ENCODE peak calls at places on chromosomes 2 and 18, in nine cellular contexts. E is GM04504; F is left cardiac atrium; N is effector memory CD8-positive, alpha-beta T cell; V is neural crest cell; J is right cardiac atrium; B is caudate nucleus; T is ELR; Z is activated T-cell treated with anti-CD3 and anti-CD28 coated beads for 24 hours. P is an unnamed sample.

GRCh38 chr18:26655614-26656400 is 107.5 kb upstream of the KCTD1 start:
- DNase-seq in E (no peak), F (peak; percentile 64), N (no peak), V (peak; percentile 56), J (peak; percentile 86), B (no peak), T (peak; percentile 61), Z (no peak), P (peak; percentile 76)

GRCh38 chr2:9782197-9782719 is 61.0 kb upstream of the TAF1B start:
- DNase-seq in E (no peak), F (no peak), N (peak; percentile 63), V (no peak), J (peak; percentile 49), B (no peak), T (peak; percentile 20), Z (peak; percentile 66), P (peak; percentile 32)

GRCh38 chr2:240567872-240568677 is at the start of gene RNPEPL1:
- DNase-seq in E (no peak), F (peak; percentile 50), N (peak; percentile 50), V (peak; percentile 35), J (no peak), B (no peak), T (peak; percentile 55), Z (no peak), P (peak; percentile 63)

GRCh38 chr2:217523246-217523645 is 479.5 kb downstream of the TNS1 start:
- DNase-seq in E (no peak), F (peak; percentile 62), N (no peak), V (no peak), J (peak; percentile 93), B (no peak), T (no peak), Z (no peak), P (peak; percentile 80)

GRCh38 chr2:25698752-25699151 is 25.4 kb upstream of the DTNB start:
- DNase-seq in E (no peak), F (no peak), N (no peak), V (no peak), J (no peak), B (no peak), T (peak; percentile 44), Z (no peak), P (no peak)

GRCh38 chr2:113173563-113174368 is at the start of gene PSD4:
- DNase-seq in E (no peak), F (peak; percentile 68), N (peak; percentile 80), V (no peak), J (peak; percentile 85), B (no peak), T (no peak), Z (peak; percentile 84), P (peak; percentile 83)

GRCh38 chr18:46275370-46275769 is 171.2 kb downstream of the HAUS1 start:
- DNase-seq in E (no peak), F (no peak), N (no peak), V (no peak), J (no peak), B (no peak), T (no peak), Z (no peak), P (no peak)

GRCh38 chr2:177332041-177332991 is 60.3 kb upstream of the AGPS start:
- DNase-seq in E (peak; percentile 65), F (peak; percentile 41), N (peak; percentile 35), V (peak; percentile 53), J (peak; percentile 71), B (no peak), T (peak; percentile 77), Z (peak; percentile 31), P (peak; percentile 49)

GRCh38 chr18:28065793-28066186 is 111.1 kb downstream of the CDH2 start:
- DNase-seq in E (no peak), F (no peak), N (no peak), V (no peak), J (no peak), B (no peak), T (no peak), Z (no peak), P (no peak)

GRCh38 chr2:222448806-222449205 is 24.5 kb downstream of the SGPP2 start:
- DNase-seq in E (peak; percentile 92), F (peak; percentile 23), N (no peak), V (no peak), J (peak; percentile 57), B (no peak), T (peak; percentile 18), Z (no peak), P (peak; percentile 51)

GRCh38 chr18:22385718-22386117 is 32.0 kb downstream of the CTAGE1 start:
- DNase-seq in E (peak; percentile 64), F (no peak), N (no peak), V (no peak), J (no peak), B (no peak), T (peak; percentile 78), Z (no peak), P (no peak)

GRCh38 chr18:23690505-23691068 is 1.3 kb downstream of the LAMA3 start:
- DNase-seq in E (no peak), F (no peak), N (no peak), V (no peak), J (no peak), B (no peak), T (peak; percentile 12), Z (no peak), P (no peak)

GRCh38 chr18:23102498-23103260 is 32.6 kb upstream of the CABLES1 start:
- DNase-seq in E (no peak), F (no peak), N (no peak), V (no peak), J (no peak), B (no peak), T (no peak), Z (no peak), P (no peak)

GRCh38 chr2:223969856-223970255 is 12.6 kb downstream of the MRPL44 start:
- DNase-seq in E (no peak), F (no peak), N (no peak), V (no peak), J (no peak), B (no peak), T (peak; percentile 61), Z (no peak), P (no peak)

GRCh38 chr2:98708396-98709186 is 22.3 kb downstream of the MGAT4A start:
- DNase-seq in E (no peak), F (no peak), N (no peak), V (no peak), J (no peak), B (no peak), T (no peak), Z (no peak), P (no peak)

GRCh38 chr2:97745474-97746172 is 32.2 kb downstream of the ZAP70 start:
- DNase-seq in E (no peak), F (no peak), N (peak; percentile 54), V (no peak), J (no peak), B (no peak), T (no peak), Z (peak; percentile 46), P (no peak)

GRCh38 chr2:237968048-237968862 is 1.4 kb downstream of the UBE2F start:
- DNase-seq in E (peak; percentile 57), F (peak; percentile 47), N (no peak), V (no peak), J (peak; percentile 64), B (no peak), T (peak; percentile 23), Z (peak; percentile 38), P (no peak)

GRCh38 chr18:32368170-32368569 is 102.5 kb downstream of the GAREM1 start:
- DNase-seq in E (no peak), F (no peak), N (no peak), V (no peak), J (no peak), B (no peak), T (no peak), Z (no peak), P (no peak)

GRCh38 chr2:11550302-11550701 is 16.5 kb downstream of the GREB1 start:
- DNase-seq in E (no peak), F (no peak), N (no peak), V (no peak), J (no peak), B (no peak), T (no peak), Z (no peak), P (no peak)

GRCh38 chr2:75221872-75222271 is 22.6 kb upstream of the TACR1 start:
- DNase-seq in E (peak; percentile 38), F (no peak), N (no peak), V (no peak), J (no peak), B (no peak), T (peak; percentile 91), Z (no peak), P (no peak)

GRCh38 chr2:43609304-43609883 is 13.6 kb upstream of the THADA start:
- DNase-seq in E (peak; percentile 18), F (no peak), N (peak; percentile 28), V (peak; percentile 33), J (no peak), B (no peak), T (peak; percentile 72), Z (peak; percentile 16), P (no peak)

GRCh38 chr2:169776483-169776802 is 22.2 kb upstream of the SSB start:
- DNase-seq in E (no peak), F (no peak), N (no peak), V (no peak), J (no peak), B (no peak), T (no peak), Z (no peak), P (no peak)

GRCh38 chr2:205267323-205267722 is 415.0 kb upstream of the NRP2 start:
- DNase-seq in E (no peak), F (no peak), N (no peak), V (no peak), J (no peak), B (no peak), T (no peak), Z (no peak), P (no peak)

GRCh38 chr2:237440819-237441281 is 26.9 kb upstream of the COL6A3 start:
- DNase-seq in E (no peak), F (no peak), N (no peak), V (no peak), J (no peak), B (no peak), T (peak; percentile 57), Z (peak; percentile 62), P (no peak)

P was measured in Right ventricle myocardium superior.